ENCODE peak calls at places on chromosome 7, in four cellular contexts. R is sigmoid colon, B is tibial nerve, W is ovary. G is an unnamed sample. For H3K9me3, the result is how much of the 10 kb centered on the place peaks cover.

GRCh38 chr7:1745018-1745532 is 75.0 kb downstream of the ELFN1 start:
- DNase-seq in R (no peak), B (no peak), W (no peak), G (peak)

GRCh38 chr7:44400033-44400511 is 74.7 kb upstream of the CAMK2B start:
- DNase-seq in R (no peak), B (no peak), W (no peak), G (no peak)

GRCh38 chr7:148021507-148022045 is 569.0 kb upstream of the C7orf33 start:
- DNase-seq in B (no peak), W (no peak), R (no peak), G (peak)

GRCh38 chr7:108137040-108137439 is 6.9 kb upstream of the LAMB4 start:
- DNase-seq in R (no peak), W (no peak), B (no peak), G (no peak)

GRCh38 chr7:151017953-151018420 is 6.3 kb downstream of the ATG9B start:
- DNase-seq in R (peak), W (peak), B (peak), G (peak)

GRCh38 chr7:25407932-25408480 is 179.7 kb upstream of the NPVF start:
- DNase-seq in R (no peak), W (no peak), B (no peak), G (no peak)

GRCh38 chr7:148521271-148521670 is 69.3 kb upstream of the C7orf33 start:
- DNase-seq in W (no peak), B (no peak), R (no peak), G (no peak)

GRCh38 chr7:98200364-98200763 is 10.9 kb upstream of the BHLHA15 start:
- DNase-seq in W (no peak), B (no peak), R (no peak), G (no peak)

GRCh38 chr7:2632717-2633537 is 1.1 kb downstream of the TTYH3 start:
- DNase-seq in W (peak), B (peak), R (peak), G (peak)

DNA sequence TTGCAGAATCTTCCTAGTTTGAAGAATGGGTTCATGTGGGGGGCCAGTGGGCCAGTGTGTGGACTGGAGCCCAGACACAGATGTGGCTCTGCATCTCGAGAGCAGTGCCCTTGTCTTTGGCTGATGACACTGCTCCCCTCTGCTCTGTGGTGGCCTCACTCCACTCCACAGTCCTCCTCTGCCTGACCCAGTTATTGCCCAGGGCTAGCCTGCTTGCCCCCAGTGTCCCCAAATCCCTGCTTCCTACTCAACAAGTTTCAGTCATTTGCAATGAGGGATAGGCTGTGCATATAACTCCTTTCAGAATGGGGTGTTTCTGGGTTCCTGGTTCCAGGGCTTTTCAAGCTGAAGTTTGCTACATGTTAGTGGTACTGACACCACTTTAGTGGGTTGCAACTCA is 177.5 kb downstream of the SNX10 start:
- DNase-seq in B (no peak), W (no peak), R (no peak), G (no peak)
- H3K9me3 ChIP-seq in B (under half), W (under half), R (under half), G (under half)

GRCh38 chr7:129780257-129781127 is 169.0 kb downstream of the NRF1 start:
- DNase-seq in W (no peak), B (no peak), R (no peak), G (peak)
- H3K4me3 ChIP-seq in W (peak), B (peak), R (peak), G (peak)

GRCh38 chr7:94094298-94094697 is 90.1 kb upstream of the BET1 start:
- DNase-seq in R (no peak), W (no peak), B (no peak), G (no peak)

GRCh38 chr7:94092980-94093379 is 88.8 kb upstream of the BET1 start:
- DNase-seq in B (no peak), W (no peak), R (no peak), G (no peak)

GRCh38 chr7:94100723-94101345 is 96.7 kb upstream of the BET1 start:
- DNase-seq in R (peak), B (no peak), W (no peak), G (peak)

GRCh38 chr7:94089806-94090205 is 85.7 kb upstream of the BET1 start:
- DNase-seq in W (no peak), B (no peak), R (no peak), G (no peak)

DNA sequence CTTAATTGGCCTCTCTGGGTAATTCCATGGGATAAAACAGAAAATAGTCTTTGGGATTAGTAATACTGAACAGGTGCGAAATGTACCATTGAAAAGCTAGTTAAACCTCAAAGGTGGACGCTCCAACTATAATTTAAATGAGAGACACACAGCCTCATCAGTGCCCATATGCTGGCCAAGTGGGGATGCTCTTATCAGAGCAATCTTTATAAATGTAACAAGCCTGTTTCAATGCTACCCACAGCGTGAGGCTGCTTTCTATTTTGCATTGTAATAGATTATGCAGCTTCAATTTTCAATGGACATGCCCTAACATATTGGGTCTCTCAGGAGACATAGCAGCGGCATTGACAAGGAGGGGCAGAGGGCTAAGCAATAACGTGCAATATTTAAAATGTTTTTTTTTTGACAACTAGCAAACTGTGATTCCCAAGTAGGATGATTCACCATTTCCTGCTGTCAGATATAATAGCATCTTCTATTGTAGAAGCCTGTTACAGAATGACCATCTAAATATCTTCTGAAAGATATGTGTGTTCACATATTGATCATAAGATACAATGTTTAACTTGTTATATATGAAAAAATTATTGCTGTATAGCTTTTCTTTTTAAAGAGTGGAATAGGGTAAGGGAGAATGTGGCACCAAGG is 91.3 kb upstream of the BET1 start:
- DNase-seq in R (no peak), B (no peak), W (no peak), G (no peak)
- TF ChIP-seq EP300 in R (no peak), B (no peak), W (no peak), G (no peak)

DNA sequence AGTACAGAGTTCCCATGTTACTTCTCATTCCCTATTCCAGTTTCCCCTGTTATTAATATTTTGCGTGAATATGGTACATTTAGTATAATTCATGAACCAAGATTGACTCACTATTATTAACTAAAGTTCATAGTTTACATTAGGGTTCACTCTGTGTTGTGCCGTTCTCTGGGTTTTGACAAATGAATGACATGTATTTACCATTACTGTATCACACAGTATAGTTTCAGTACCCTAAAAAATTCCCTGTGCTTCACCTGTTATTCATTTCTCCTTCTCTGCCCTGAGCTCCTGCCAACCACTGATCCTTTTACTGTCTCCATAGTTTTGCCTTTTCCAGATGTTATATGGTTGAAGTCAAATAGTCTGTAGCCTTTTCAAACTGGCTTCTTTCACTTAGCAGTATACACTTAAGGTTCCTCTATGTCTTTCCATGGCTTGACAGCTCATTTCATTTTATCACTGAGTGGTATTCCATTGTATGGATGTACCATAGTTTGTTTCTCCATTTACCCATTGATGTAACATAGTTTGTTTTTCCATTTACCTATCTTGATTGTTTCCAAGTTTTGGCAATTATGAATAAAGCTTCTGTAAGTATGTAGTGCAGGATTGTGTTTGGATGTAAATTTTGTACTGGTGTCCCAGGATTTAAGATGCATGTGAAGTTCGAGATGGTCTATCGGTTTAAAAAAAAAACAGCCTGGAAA is 58.8 kb downstream of the CDK14 start:
- DNase-seq in R (no peak), W (no peak), B (no peak), G (no peak)
- H3K9me3 ChIP-seq in R (under half), W (under half), B (under half), G (under half)